ENCODE peak calls at places on chromosomes 3 and 15, in six cellular contexts. One of them, this sample, is unnamed.

GRCh38 chr3:133662256-133662773 is 574 bp upstream of the TOPBP1 start:
- DNase-seq in kidney tubule cell: peak
- DNase-seq in pulmonary artery endothelial cell: no peak
- DNase-seq in activated T-cell treated with anti-CD3 and anti-CD28 coated beads, Interleukin-2, amount 50 U/mL, for 24 hours: peak
- DNase-seq in iris pigment epithelial cell: peak
- DNase-seq in adrenal gland: no peak
- DNase-seq in this sample: no peak

GRCh38 chr3:127751163-127751621 is 71.1 kb downstream of the MGLL start:
- DNase-seq in kidney tubule cell: peak
- DNase-seq in pulmonary artery endothelial cell: no peak
- DNase-seq in activated T-cell treated with anti-CD3 and anti-CD28 coated beads, Interleukin-2, amount 50 U/mL, for 24 hours: no peak
- DNase-seq in iris pigment epithelial cell: no peak
- DNase-seq in adrenal gland: no peak
- DNase-seq in this sample: no peak

GRCh38 chr3:183172051-183172639 is 9.6 kb upstream of the LAMP3 start:
- DNase-seq in kidney tubule cell: no peak
- DNase-seq in pulmonary artery endothelial cell: no peak
- DNase-seq in activated T-cell treated with anti-CD3 and anti-CD28 coated beads, Interleukin-2, amount 50 U/mL, for 24 hours: no peak
- DNase-seq in iris pigment epithelial cell: no peak
- DNase-seq in adrenal gland: no peak
- DNase-seq in this sample: no peak

GRCh38 chr3:99509224-99509623 is 129.2 kb upstream of the COL8A1 start:
- DNase-seq in kidney tubule cell: peak
- DNase-seq in pulmonary artery endothelial cell: no peak
- DNase-seq in activated T-cell treated with anti-CD3 and anti-CD28 coated beads, Interleukin-2, amount 50 U/mL, for 24 hours: no peak
- DNase-seq in iris pigment epithelial cell: peak
- DNase-seq in adrenal gland: no peak
- DNase-seq in this sample: no peak

GRCh38 chr3:183698760-183699159 is 1.2 kb downstream of the YEATS2 start:
- DNase-seq in kidney tubule cell: peak
- DNase-seq in pulmonary artery endothelial cell: no peak
- DNase-seq in activated T-cell treated with anti-CD3 and anti-CD28 coated beads, Interleukin-2, amount 50 U/mL, for 24 hours: no peak
- DNase-seq in iris pigment epithelial cell: peak
- DNase-seq in adrenal gland: peak
- DNase-seq in this sample: no peak

GRCh38 chr3:74906181-74906580 is 291.7 kb upstream of the CNTN3 start:
- DNase-seq in kidney tubule cell: no peak
- DNase-seq in pulmonary artery endothelial cell: no peak
- DNase-seq in activated T-cell treated with anti-CD3 and anti-CD28 coated beads, Interleukin-2, amount 50 U/mL, for 24 hours: no peak
- DNase-seq in iris pigment epithelial cell: no peak
- DNase-seq in adrenal gland: no peak
- DNase-seq in this sample: no peak

GRCh38 chr15:95616306-95616705 is 714.2 kb upstream of the NR2F2 start:
- DNase-seq in kidney tubule cell: no peak
- DNase-seq in pulmonary artery endothelial cell: no peak
- DNase-seq in activated T-cell treated with anti-CD3 and anti-CD28 coated beads, Interleukin-2, amount 50 U/mL, for 24 hours: no peak
- DNase-seq in iris pigment epithelial cell: no peak
- DNase-seq in adrenal gland: no peak
- DNase-seq in this sample: no peak

GRCh38 chr3:12679468-12679867 is 15.6 kb upstream of the RAF1 start:
- DNase-seq in kidney tubule cell: peak
- DNase-seq in pulmonary artery endothelial cell: no peak
- DNase-seq in activated T-cell treated with anti-CD3 and anti-CD28 coated beads, Interleukin-2, amount 50 U/mL, for 24 hours: no peak
- DNase-seq in iris pigment epithelial cell: peak
- DNase-seq in adrenal gland: no peak
- DNase-seq in this sample: no peak

GRCh38 chr15:90665288-90666134 is 51.6 kb upstream of the BLM start:
- DNase-seq in kidney tubule cell: peak
- DNase-seq in pulmonary artery endothelial cell: no peak
- DNase-seq in activated T-cell treated with anti-CD3 and anti-CD28 coated beads, Interleukin-2, amount 50 U/mL, for 24 hours: peak
- DNase-seq in iris pigment epithelial cell: peak
- DNase-seq in adrenal gland: peak
- DNase-seq in this sample: no peak

GRCh38 chr3:101150504-101150903 is 157.3 kb upstream of the ABI3BP start:
- DNase-seq in kidney tubule cell: no peak
- DNase-seq in pulmonary artery endothelial cell: no peak
- DNase-seq in activated T-cell treated with anti-CD3 and anti-CD28 coated beads, Interleukin-2, amount 50 U/mL, for 24 hours: no peak
- DNase-seq in iris pigment epithelial cell: no peak
- DNase-seq in adrenal gland: no peak
- DNase-seq in this sample: no peak

GRCh38 chr3:152199069-152199838 is 69.5 kb upstream of the MBNL1 start:
- DNase-seq in kidney tubule cell: no peak
- DNase-seq in pulmonary artery endothelial cell: no peak
- DNase-seq in activated T-cell treated with anti-CD3 and anti-CD28 coated beads, Interleukin-2, amount 50 U/mL, for 24 hours: no peak
- DNase-seq in iris pigment epithelial cell: no peak
- DNase-seq in adrenal gland: no peak
- DNase-seq in this sample: no peak

GRCh38 chr15:90794538-90794937 is 73.8 kb upstream of the FURIN start:
- DNase-seq in kidney tubule cell: no peak
- DNase-seq in pulmonary artery endothelial cell: no peak
- DNase-seq in activated T-cell treated with anti-CD3 and anti-CD28 coated beads, Interleukin-2, amount 50 U/mL, for 24 hours: no peak
- DNase-seq in iris pigment epithelial cell: no peak
- DNase-seq in adrenal gland: no peak
- DNase-seq in this sample: no peak

GRCh38 chr3:12959838-12960378 is 113.3 kb downstream of the IQSEC1 start:
- DNase-seq in kidney tubule cell: no peak
- DNase-seq in pulmonary artery endothelial cell: no peak
- DNase-seq in activated T-cell treated with anti-CD3 and anti-CD28 coated beads, Interleukin-2, amount 50 U/mL, for 24 hours: no peak
- DNase-seq in iris pigment epithelial cell: no peak
- DNase-seq in adrenal gland: no peak
- DNase-seq in this sample: no peak

This sample was measured in glomerular endothelial cell.